ENCODE peak calls at places on chromosomes 4 and X, in seven cellular contexts. C is HepG2, Q is K562, G is SK-N-SH, A is GM12878, B is GM12892, X is H1. Z is an unnamed sample.

GRCh38 chr4:119627267-119628190 is 1.1 kb downstream of the PDE5A start:
- DNase-seq in B (peak; percentile 68), A (no peak), Q (peak; percentile 75), X (peak; percentile 84), G (peak; percentile 92), C (no peak), Z (peak; percentile 75)

GRCh38 chrX:1534321-1535168 is 2.4 kb downstream of the P2RY8 start:
- DNase-seq in A (no peak), C (no peak), B (no peak), X (peak; percentile 60), Q (peak; percentile 34), G (no peak), Z (no peak)

GRCh38 chr4:2515835-2516550 is 20.5 kb upstream of the FAM193A start:
- DNase-seq in B (no peak), C (no peak), Q (peak; percentile 8), X (no peak), G (no peak), A (no peak), Z (no peak)

GRCh38 chr4:153364061-153364460 is 19.6 kb downstream of the MND1 start:
- DNase-seq in Q (no peak), C (no peak), A (no peak), B (no peak), G (no peak), X (no peak), Z (no peak)

GRCh38 chr4:35802644-35803043 is 441.7 kb downstream of the ARAP2 start:
- DNase-seq in Q (no peak), B (no peak), X (no peak), C (no peak), A (no peak), G (no peak), Z (no peak)

GRCh38 chrX:9312922-9313867 is 151.7 kb upstream of the TBL1X start:
- DNase-seq in X (peak; percentile 79), G (peak; percentile 43), A (no peak), Q (peak; percentile 65), B (peak; percentile 16), C (peak; percentile 13), Z (peak; percentile 13)

GRCh38 chr4:168203233-168203911 is 111.0 kb downstream of the ANXA10 start:
- DNase-seq in B (no peak), G (no peak), A (no peak), X (no peak), C (no peak), Q (no peak), Z (no peak)

GRCh38 chr4:180449395-180449956 is 1793.7 kb upstream of the TENM3 start:
- DNase-seq in B (no peak), X (no peak), Q (no peak), G (peak; percentile 53), A (no peak), C (peak; percentile 46), Z (peak; percentile 5)

GRCh38 chrX:69614896-69615295 is 1.0 kb upstream of the EDA start:
- DNase-seq in A (no peak), Q (no peak), B (no peak), C (no peak), X (no peak), G (no peak), Z (no peak)

GRCh38 chr4:161463436-161463835 is 700.4 kb downstream of the FSTL5 start:
- DNase-seq in B (no peak), G (no peak), A (no peak), X (no peak), C (no peak), Q (no peak), Z (no peak)

GRCh38 chr4:111512081-111512774 is 633.0 kb upstream of the FAM241A start:
- DNase-seq in G (no peak), X (no peak), B (no peak), A (no peak), C (no peak), Q (no peak), Z (no peak)

GRCh38 chr4:17708992-17709759 is 72.2 kb downstream of the FAM184B start:
- DNase-seq in B (no peak), G (no peak), X (peak; percentile 45), Q (no peak), C (no peak), A (no peak), Z (no peak)

GRCh38 chrX:31929366-31929765 is 857.5 kb upstream of the FTHL17 start:
- DNase-seq in Q (no peak), B (no peak), X (no peak), G (no peak), A (no peak), C (no peak), Z (no peak)

GRCh38 chr4:15043226-15043625 is 40.9 kb downstream of the CPEB2 start:
- DNase-seq in G (peak; percentile 19), X (no peak), A (no peak), B (no peak), Q (no peak), C (peak; percentile 24), Z (no peak)
- TF ChIP-seq TAF1 in G (no peak), X (no peak), A (no peak), B (no peak), Q (no peak), C (no peak), Z (no peak)

GRCh38 chr4:6538586-6538985 is 36.4 kb upstream of the MAN2B2 start:
- DNase-seq in C (peak; percentile 4), G (no peak), X (no peak), A (no peak), Q (peak; percentile 23), B (no peak), Z (no peak)
- TF ChIP-seq POLR2AphosphoS5 in C (no peak), G (no peak), X (no peak), A (no peak), Q (no peak), B (no peak), Z (no peak)

DNA sequence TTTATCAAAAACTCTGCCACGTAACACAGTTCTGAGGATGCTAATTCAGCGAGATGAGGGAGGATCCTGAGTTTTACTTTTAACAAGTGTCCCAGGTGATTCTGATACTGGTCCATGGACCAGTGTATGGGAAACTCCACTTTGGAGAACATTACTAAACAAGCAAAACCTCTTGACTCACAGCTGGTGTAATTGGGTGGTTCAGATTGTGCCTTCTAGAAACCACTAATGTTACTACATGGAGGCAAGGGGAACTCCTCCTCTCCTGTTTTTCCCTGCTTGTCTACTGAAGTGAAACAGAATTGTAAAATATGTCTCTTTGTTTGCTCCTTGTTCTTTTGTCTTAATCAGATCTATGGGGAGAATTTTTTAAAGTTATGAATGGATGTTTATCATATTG is 62.6 kb downstream of the FRAS1 start:
- DNase-seq in Q (no peak), G (no peak), X (no peak), B (no peak), A (no peak), C (no peak), Z (no peak)
- TF ChIP-seq TAF1 in Q (no peak), G (no peak), X (no peak), B (no peak), A (no peak), C (no peak), Z (no peak)

GRCh38 chr4:139014391-139015268 is 951 bp upstream of the NOCT start:
- DNase-seq in A (peak; percentile 32), Q (no peak), B (peak; percentile 23), C (peak; percentile 64), X (no peak), G (peak; percentile 44), Z (no peak)
- TF ChIP-seq POLR2AphosphoS5 in A (no peak), Q (no peak), B (no peak), C (no peak), X (no peak), G (peak; percentile 60), Z (no peak)

DNA sequence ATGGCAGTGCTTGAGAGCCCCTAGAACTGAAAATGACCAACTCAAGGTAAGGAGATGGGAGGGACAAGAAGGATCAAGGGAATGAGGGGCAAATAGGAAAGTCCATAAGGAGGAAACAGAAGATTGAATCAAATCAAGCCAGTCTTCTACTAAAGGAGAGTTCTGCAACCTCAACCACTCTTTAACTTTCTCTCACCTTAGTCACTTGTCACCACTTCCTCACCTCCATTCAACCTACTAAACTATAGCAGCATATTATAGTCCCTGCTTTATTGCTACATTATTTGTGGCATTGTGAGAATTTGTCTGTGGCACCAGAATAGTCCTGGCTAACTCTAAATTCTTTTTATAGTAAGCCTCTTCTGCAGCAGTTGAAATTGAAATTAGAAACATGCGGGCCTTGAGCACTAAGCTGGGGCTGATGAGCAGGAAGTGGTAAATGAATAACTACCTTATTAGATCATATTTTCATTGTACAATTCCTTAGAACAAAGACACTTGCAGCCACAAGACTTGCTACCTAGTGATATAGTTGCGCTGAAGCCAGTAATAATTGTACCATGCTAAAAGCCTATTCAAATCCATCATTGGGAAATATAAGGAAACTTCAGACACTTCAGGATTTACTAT is 336.9 kb downstream of the ZNF674 start:
- DNase-seq in C (no peak), Q (no peak), G (no peak), B (no peak), A (peak; percentile 12), X (no peak), Z (no peak)
- TF ChIP-seq TAF1 in C (no peak), Q (no peak), G (no peak), B (no peak), A (no peak), X (no peak), Z (no peak)

DNA sequence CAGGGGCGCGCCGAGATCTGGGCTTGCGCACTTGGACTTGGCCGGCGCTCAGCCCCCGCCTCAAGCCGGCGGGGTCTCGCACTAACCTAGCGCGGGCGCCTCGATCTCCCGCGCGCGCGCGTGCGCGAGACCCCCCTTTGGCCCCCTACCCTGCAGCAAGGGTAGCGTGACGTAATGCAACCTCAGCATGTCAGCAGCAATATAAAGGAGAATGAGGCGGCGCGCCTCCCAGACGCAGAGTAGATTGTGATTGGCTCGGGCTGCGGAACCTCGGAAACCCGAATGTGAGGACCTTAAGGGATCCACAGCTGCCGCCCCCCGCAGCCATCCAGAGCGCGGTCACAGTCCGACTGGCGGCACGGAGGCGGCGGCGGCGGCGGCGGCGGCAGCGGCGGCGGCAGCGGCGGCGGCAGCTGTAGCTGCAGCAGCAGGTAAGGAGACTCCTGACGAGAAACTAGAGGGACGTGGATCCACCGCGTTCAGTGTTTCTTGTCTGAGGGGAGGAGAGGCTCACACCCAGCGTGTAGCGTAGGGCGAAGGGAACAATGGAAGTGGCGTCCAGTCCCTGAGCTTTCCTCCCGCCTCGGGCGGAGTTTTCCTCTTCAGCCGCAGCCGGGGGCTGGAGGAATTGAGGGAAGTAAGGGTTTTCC is at the start of the genes SATL1 and ZNF711:
- DNase-seq in C (peak; percentile 21), Q (peak; percentile 18), A (no peak), G (peak; percentile 87), X (peak; percentile 67), B (peak; percentile 13), Z (no peak)
- TF ChIP-seq POLR2AphosphoS5 in C (no peak), Q (no peak), A (no peak), G (peak; percentile 12), X (peak; percentile 72), B (no peak), Z (no peak)

GRCh38 chr4:156294577-156294976 is 340.9 kb upstream of the CTSO start:
- DNase-seq in A (no peak), G (peak; percentile 6), C (peak; percentile 35), X (no peak), B (no peak), Q (no peak), Z (no peak)
- TF ChIP-seq TAF1 in A (no peak), G (no peak), C (no peak), X (no peak), B (no peak), Q (no peak), Z (no peak)

Z was measured in GM12891.